ENCODE peak calls at places on chromosome 11, in ten cellular contexts. T, D, Q, X, A, C, G, Y, P and I are unnamed samples.
A peak's percentile ranks its signal among the peaks of the same experiment; 100 is the strongest.

GRCh38 chr11:3942956-3943497 is 87.6 kb downstream of the STIM1 start:
- DNase-seq in C (no peak), X (no peak), G (no peak), Q (peak; percentile 65), D (no peak), T (no peak), A (no peak), P (peak; percentile 31), Y (no peak), I (no peak)

GRCh38 chr11:125426818-125427528 is 69.1 kb downstream of the FEZ1 start:
- DNase-seq in D (no peak), A (peak; percentile 55), C (no peak), Y (no peak), X (no peak), G (no peak), P (no peak), Q (no peak), T (no peak), I (no peak)

GRCh38 chr11:73243093-73243485 is 25.0 kb downstream of the P2RY2 start:
- DNase-seq in Y (no peak), G (no peak), T (no peak), A (peak; percentile 44), P (no peak), Q (no peak), C (no peak), D (no peak), X (peak; percentile 32), I (no peak)

GRCh38 chr11:82505384-82505783 is 228.3 kb downstream of the FAM181B start:
- DNase-seq in X (no peak), Q (no peak), P (no peak), G (no peak), Y (no peak), C (no peak), A (peak; percentile 59), T (no peak), D (no peak), I (no peak)

GRCh38 chr11:83222499-83222898 is 29.0 kb downstream of the ANKRD42 start:
- DNase-seq in D (no peak), P (no peak), C (no peak), X (no peak), A (no peak), G (no peak), T (no peak), Q (no peak), Y (no peak), I (no peak)

GRCh38 chr11:68036717-68037239 is 2.0 kb upstream of the TCIRG1 start:
- DNase-seq in X (no peak), A (no peak), T (peak; percentile 73), D (peak; percentile 12), Q (no peak), Y (peak; percentile 87), G (no peak), C (no peak), P (no peak), I (no peak)

GRCh38 chr11:27213232-27213660 is 149.8 kb downstream of the CCDC34 start:
- DNase-seq in D (no peak), Y (no peak), X (no peak), P (peak; percentile 95), T (no peak), A (no peak), Q (peak; percentile 61), C (peak; percentile 35), G (no peak), I (peak; percentile 13)

GRCh38 chr11:89177691-89178231 is at the start of gene TYR:
- DNase-seq in P (no peak), G (no peak), A (no peak), T (no peak), Q (no peak), D (no peak), C (no peak), X (no peak), Y (no peak), I (no peak)

GRCh38 chr11:17810736-17811135 is 76.2 kb downstream of the KCNC1 start:
- DNase-seq in A (no peak), X (no peak), D (no peak), T (no peak), Q (no peak), P (peak; percentile 45), Y (no peak), G (no peak), C (no peak), I (no peak)

GRCh38 chr11:17813391-17814059 is 78.9 kb downstream of the KCNC1 start:
- DNase-seq in P (no peak), T (no peak), X (no peak), G (peak; percentile 25), Q (no peak), A (no peak), C (no peak), D (no peak), Y (no peak), I (no peak)

GRCh38 chr11:17811416-17811815 is 76.8 kb downstream of the KCNC1 start:
- DNase-seq in Q (no peak), C (no peak), X (no peak), Y (no peak), A (no peak), P (no peak), G (no peak), D (no peak), T (no peak), I (no peak)

GRCh38 chr11:17812286-17813187 is 78.0 kb downstream of the KCNC1 start:
- DNase-seq in D (no peak), T (no peak), P (peak; percentile 50), G (peak; percentile 42), Q (no peak), A (no peak), C (no peak), Y (no peak), X (no peak), I (peak; percentile 40)

DNA sequence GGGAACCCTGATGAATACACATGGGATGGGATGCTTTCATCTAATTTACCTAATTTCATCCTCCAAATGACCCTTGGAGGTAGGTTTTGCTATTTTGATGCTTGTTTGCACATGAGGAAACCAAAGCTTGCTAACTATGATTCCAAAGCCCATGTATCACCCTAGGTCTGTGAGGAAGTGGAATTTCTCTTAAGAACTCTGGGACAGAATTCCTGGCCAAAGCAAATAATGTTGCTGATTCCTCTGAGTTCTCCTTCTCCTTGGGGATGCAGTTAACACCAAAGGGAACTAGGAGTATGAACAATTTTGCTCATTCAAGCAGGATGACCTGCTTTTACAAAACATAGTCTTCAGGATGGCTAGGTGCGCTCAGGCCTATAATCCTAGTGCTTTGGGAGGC is 80.0 kb downstream of the KCNC1 start:
- DNase-seq in G (no peak), Q (no peak), P (no peak), A (no peak), X (no peak), T (no peak), D (no peak), Y (no peak), C (no peak), I (no peak)
- H3K4me1 ChIP-seq in G (peaks cover 7% of the 10 kb centered on the region), Q (peaks cover 2% of the 10 kb centered on the region), P (peaks cover 18% of the 10 kb centered on the region), A (no peaks in the 10 kb centered on the region), X (peaks cover 8% of the 10 kb centered on the region), T (peaks cover 50% of the 10 kb centered on the region), D (no peaks in the 10 kb centered on the region), Y (no peaks in the 10 kb centered on the region), C (peaks cover 35% of the 10 kb centered on the region), I (peaks cover 8% of the 10 kb centered on the region)

DNA sequence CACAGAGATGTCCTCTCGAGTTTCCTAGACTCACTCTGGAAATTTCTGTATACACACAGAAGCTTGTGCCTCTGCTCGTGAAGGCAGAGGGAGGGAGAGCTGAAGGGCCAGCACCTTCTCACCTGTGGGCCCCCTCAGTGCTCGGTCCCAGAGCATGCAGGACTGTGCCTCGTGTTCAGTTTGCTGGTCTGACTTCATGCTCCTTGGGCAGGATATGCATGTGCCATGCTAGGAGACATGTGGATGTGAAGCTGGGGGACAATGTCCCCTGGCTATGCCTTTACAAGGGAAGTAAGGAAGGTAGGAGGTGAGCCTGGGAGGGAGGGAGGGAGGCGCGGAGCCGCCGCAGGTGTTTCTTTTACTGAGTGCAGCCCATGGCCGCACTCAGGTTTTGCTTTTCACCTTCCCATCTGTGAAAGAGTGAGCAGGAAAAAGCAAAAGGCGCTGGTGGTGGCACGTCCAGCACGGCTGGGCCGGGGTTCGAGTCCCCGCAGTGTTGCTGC is 22.6 kb downstream of the NEAT1 start:
- DNase-seq in D (no peak), T (no peak), P (peak; percentile 15), A (peak; percentile 56), X (no peak), G (no peak), Y (no peak), Q (peak; percentile 85), C (no peak), I (no peak)
- H3K4me1 ChIP-seq in D (peaks cover 9% of the 10 kb centered on the region), T (peaks cover 38% of the 10 kb centered on the region), P (peaks cover 74% of the 10 kb centered on the region), A (no peaks in the 10 kb centered on the region), X (peaks cover 53% of the 10 kb centered on the region), G (no peaks in the 10 kb centered on the region), Y (peaks cover 30% of the 10 kb centered on the region), Q (peaks cover 56% of the 10 kb centered on the region), C (peaks cover 13% of the 10 kb centered on the region), I (peaks cover 3% of the 10 kb centered on the region)

GRCh38 chr11:102291831-102292230 is 25.5 kb upstream of the BIRC3 start:
- DNase-seq in D (no peak), G (no peak), A (no peak), C (no peak), X (no peak), P (no peak), Q (no peak), Y (no peak), T (no peak), I (no peak)

GRCh38 chr11:102286292-102286691 is 31.0 kb upstream of the BIRC3 start:
- DNase-seq in Y (no peak), X (peak; percentile 64), P (no peak), T (no peak), Q (no peak), A (no peak), D (no peak), C (no peak), G (no peak), I (no peak)

GRCh38 chr11:102288745-102289083 is 28.6 kb upstream of the BIRC3 start:
- DNase-seq in Y (no peak), G (no peak), P (peak; percentile 18), T (no peak), X (no peak), Q (no peak), A (no peak), C (no peak), D (no peak), I (no peak)

GRCh38 chr11:102287963-102288744 is 29.1 kb upstream of the BIRC3 start:
- DNase-seq in C (no peak), T (peak; percentile 61), P (peak; percentile 94), X (peak; percentile 66), A (peak; percentile 64), D (no peak), Y (no peak), Q (peak; percentile 78), G (peak; percentile 50), I (peak; percentile 57)

DNA sequence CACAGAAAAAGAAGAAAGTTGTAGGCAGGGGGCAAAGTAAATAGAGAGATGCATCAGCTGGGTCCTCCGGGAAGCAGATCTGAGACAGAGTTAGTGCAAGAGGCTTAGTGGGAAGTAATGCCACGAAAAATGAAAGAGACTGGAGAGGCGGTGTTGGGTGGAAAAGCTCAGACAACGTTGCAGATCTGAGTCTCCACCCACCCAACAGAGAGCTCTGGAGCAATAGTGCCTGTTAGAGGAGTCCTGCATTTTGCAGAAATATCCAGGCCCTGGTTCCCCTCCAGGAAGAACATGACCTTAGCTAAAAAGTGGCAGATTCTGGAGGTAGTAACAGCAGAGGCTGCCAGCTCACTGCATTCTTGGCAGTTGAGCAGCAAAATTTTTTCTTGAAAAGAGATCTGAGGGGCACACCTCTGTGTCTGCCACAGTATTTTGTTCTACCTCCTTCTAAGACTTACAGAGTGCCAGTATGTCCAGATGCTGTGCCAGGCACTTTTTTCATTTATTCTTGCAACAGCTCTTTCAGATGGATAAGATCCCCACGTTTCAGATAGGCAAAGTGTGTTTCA is 27.7 kb upstream of the BIRC3 start:
- DNase-seq in A (no peak), Q (no peak), G (no peak), D (no peak), P (peak; percentile 76), Y (no peak), C (no peak), X (no peak), T (no peak), I (no peak)
- H3K4me1 ChIP-seq in A (no peaks in the 10 kb centered on the region), Q (peaks cover 7% of the 10 kb centered on the region), G (no peaks in the 10 kb centered on the region), D (peaks cover 5% of the 10 kb centered on the region), P (peaks cover 20% of the 10 kb centered on the region), Y (no peaks in the 10 kb centered on the region), C (peaks cover 4% of the 10 kb centered on the region), X (peaks cover 12% of the 10 kb centered on the region), T (peaks cover 21% of the 10 kb centered on the region), I (peaks cover 15% of the 10 kb centered on the region)

GRCh38 chr11:12182650-12183511 is 72.5 kb downstream of the MICAL2 start:
- DNase-seq in X (peak; percentile 91), D (no peak), C (peak; percentile 91), A (peak; percentile 72), Y (no peak), T (peak; percentile 52), P (peak; percentile 88), Q (peak; percentile 91), G (no peak), I (no peak)
- H3K4me1 ChIP-seq in X (peaks cover 74% of the 10 kb centered on the region), D (no peaks in the 10 kb centered on the region), C (peaks cover 74% of the 10 kb centered on the region), A (peaks cover 18% of the 10 kb centered on the region), Y (no peaks in the 10 kb centered on the region), T (peaks cover 15% of the 10 kb centered on the region), P (peaks cover 23% of the 10 kb centered on the region), Q (peaks cover 41% of the 10 kb centered on the region), G (no peaks in the 10 kb centered on the region), I (peaks cover 5% of the 10 kb centered on the region)